ENCODE peak calls at places on chromosomes 13 and 19, in five cellular contexts. D, S, Q, W and N are unnamed samples.

GRCh38 chr13:50616101-50616500 is 227.4 kb downstream of the DLEU7 start:
- DNase-seq in D (no peak), Q (no peak), W (no peak), S (no peak), N (no peak)

GRCh38 chr13:29483211-29483610 is 112.3 kb downstream of the SLC7A1 start:
- DNase-seq in S (peak; percentile 82), W (peak; percentile 81), D (peak; percentile 51), Q (no peak), N (no peak)

GRCh38 chr13:26236306-26236705 is 14.2 kb upstream of the RNF6 start:
- DNase-seq in Q (no peak), W (no peak), S (no peak), D (no peak), N (no peak)

GRCh38 chr13:21736926-21737325 is 66.1 kb downstream of the FGF9 start:
- DNase-seq in W (no peak), D (no peak), Q (no peak), S (no peak), N (no peak)

GRCh38 chr19:49513746-49514118 is 1.3 kb downstream of the FCGRT start:
- DNase-seq in D (no peak), S (peak; percentile 39), W (no peak), Q (no peak), N (no peak)

GRCh38 chr13:113771709-113772331 is 12.8 kb downstream of the TMEM255B start:
- DNase-seq in D (no peak), W (no peak), S (no peak), Q (no peak), N (no peak)

GRCh38 chr19:8569066-8569761 is 8.0 kb downstream of the MYO1F start:
- DNase-seq in D (no peak), S (peak; percentile 16), W (no peak), Q (peak; percentile 50), N (no peak)

GRCh38 chr19:50745221-50745620 is 22.1 kb downstream of the CLEC11A start:
- DNase-seq in D (no peak), S (no peak), Q (no peak), W (no peak), N (no peak)

GRCh38 chr19:16285769-16286564 is 38.7 kb upstream of the KLF2 start:
- DNase-seq in W (no peak), Q (no peak), S (peak; percentile 41), D (peak; percentile 27), N (no peak)

GRCh38 chr19:16508546-16508945 is 12.4 kb downstream of the C19orf44 start:
- DNase-seq in Q (no peak), D (no peak), S (no peak), W (no peak), N (no peak)

GRCh38 chr13:81153478-81153877 is 812.6 kb upstream of the SPRY2 start:
- DNase-seq in S (no peak), W (no peak), D (no peak), Q (no peak), N (no peak)

GRCh38 chr19:42287017-42287825 is 14.7 kb upstream of the PRR19 start:
- DNase-seq in S (no peak), Q (no peak), W (peak; percentile 65), D (no peak), N (no peak)

GRCh38 chr13:30559274-30559673 is 58.4 kb upstream of the USPL1 start:
- DNase-seq in S (no peak), W (no peak), Q (no peak), D (no peak), N (no peak)

GRCh38 chr19:45901912-45902650 is at the start of gene MYPOP:
- DNase-seq in Q (peak; percentile 9), S (no peak), D (peak; percentile 21), W (no peak), N (no peak)

GRCh38 chr19:45900661-45901431 is 1.6 kb downstream of the MYPOP start:
- DNase-seq in S (no peak), Q (no peak), W (no peak), D (no peak), N (no peak)

GRCh38 chr19:45901432-45901903 is 945 bp downstream of the MYPOP start:
- DNase-seq in Q (peak; percentile 24), D (no peak), S (peak; percentile 64), W (peak; percentile 88), N (peak; percentile 28)

GRCh38 chr19:45905016-45905415 is 2.6 kb upstream of the MYPOP start:
- DNase-seq in D (no peak), W (no peak), S (no peak), Q (no peak), N (no peak)

GRCh38 chr19:45902651-45903625 is 525 bp upstream of the MYPOP start:
- DNase-seq in Q (peak; percentile 91), W (peak; percentile 100), S (peak; percentile 98), D (peak; percentile 96), N (peak; percentile 95)
- TF ChIP-seq POLR2A in Q (peak; percentile 80), W (peak; percentile 85), S (peak; percentile 3), D (peak; percentile 49), N (peak; percentile 44)

GRCh38 chr19:34904846-34905527 is 21.7 kb upstream of the ZNF30 start:
- DNase-seq in D (no peak), S (no peak), W (peak; percentile 77), Q (no peak), N (no peak)

GRCh38 chr19:34900245-34900644 is 26.5 kb upstream of the ZNF30 start:
- DNase-seq in Q (no peak), D (no peak), W (no peak), S (no peak), N (no peak)

GRCh38 chr19:34904521-34904845 is 22.2 kb upstream of the ZNF30 start:
- DNase-seq in W (no peak), Q (no peak), S (no peak), D (no peak), N (no peak)
- H3K27me3 ChIP-seq in W (peaks cover 11% of the 10 kb centered on the region), Q (peaks cover 35% of the 10 kb centered on the region), S (peaks cover 6% of the 10 kb centered on the region), D (no peaks in the 10 kb centered on the region), N (peaks cover 30% of the 10 kb centered on the region)

GRCh38 chr19:1010586-1011510 is 10.1 kb downstream of the TMEM259 start:
- DNase-seq in S (no peak), D (no peak), W (peak; percentile 82), Q (no peak), N (no peak)
- H3K4me3 ChIP-seq in S (no peak overlapping the region), D (no peak overlapping the region), W (no peak overlapping the region), Q (no peak overlapping the region), N (no peak overlapping the region)

GRCh38 chr19:40776966-40777794 is 867 bp upstream of the RAB4B start:
- DNase-seq in D (peak; percentile 93), S (peak; percentile 90), Q (peak; percentile 98), W (no peak), N (peak; percentile 83)

GRCh38 chr19:40776364-40776763 is 1.0 kb downstream of the MIA start:
- DNase-seq in W (no peak), S (no peak), D (no peak), Q (no peak), N (no peak)

GRCh38 chr19:40778865-40779284 is 828 bp downstream of the RAB4B start:
- DNase-seq in D (no peak), W (no peak), S (no peak), Q (no peak), N (no peak)

GRCh38 chr19:40778045-40778864 is at the start of gene RAB4B:
- DNase-seq in Q (peak; percentile 99), S (peak; percentile 100), W (peak; percentile 100), D (peak; percentile 100), N (peak; percentile 100)

DNA sequence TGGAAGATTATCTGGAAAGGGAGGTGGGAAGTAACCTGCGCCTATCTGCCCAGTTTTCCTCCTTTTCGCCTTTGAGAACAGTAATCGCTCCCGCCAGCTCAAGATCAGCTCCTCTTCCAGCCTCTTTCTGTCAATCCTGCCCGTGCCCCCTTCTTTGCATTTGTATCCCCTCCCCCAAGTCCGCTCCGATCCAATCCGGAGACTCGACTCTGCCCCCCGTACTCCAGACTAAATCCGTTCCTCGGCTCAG is 327 bp upstream of the RAB4B start:
- DNase-seq in S (no peak), Q (no peak), W (no peak), D (no peak), N (no peak)
- TF ChIP-seq POLR2A in S (no peak), Q (peak; percentile 88), W (peak; percentile 91), D (no peak), N (peak; percentile 76)

GRCh38 chr13:112063309-112063626 is 3.7 kb upstream of the SOX1 start:
- DNase-seq in Q (no peak), D (no peak), S (no peak), W (no peak), N (no peak)

GRCh38 chr13:112061367-112062046 is 5.4 kb upstream of the SOX1 start:
- DNase-seq in W (peak; percentile 69), Q (no peak), S (no peak), D (no peak), N (no peak)

GRCh38 chr13:112060899-112061366 is 6.0 kb upstream of the SOX1 start:
- DNase-seq in W (peak; percentile 64), S (no peak), D (no peak), Q (no peak), N (no peak)

GRCh38 chr13:112062619-112063308 is 4.2 kb upstream of the SOX1 start:
- DNase-seq in W (peak; percentile 82), Q (no peak), D (no peak), S (no peak), N (no peak)

GRCh38 chr13:112062047-112062618 is 4.8 kb upstream of the SOX1 start:
- DNase-seq in Q (no peak), D (no peak), W (peak; percentile 77), S (no peak), N (no peak)
- H3K27me3 ChIP-seq in Q (peaks cover 98% of the 10 kb centered on the region), D (peaks cover 5% of the 10 kb centered on the region), W (peaks cover 85% of the 10 kb centered on the region), S (peaks cover 18% of the 10 kb centered on the region), N (peaks cover 80% of the 10 kb centered on the region)

DNA sequence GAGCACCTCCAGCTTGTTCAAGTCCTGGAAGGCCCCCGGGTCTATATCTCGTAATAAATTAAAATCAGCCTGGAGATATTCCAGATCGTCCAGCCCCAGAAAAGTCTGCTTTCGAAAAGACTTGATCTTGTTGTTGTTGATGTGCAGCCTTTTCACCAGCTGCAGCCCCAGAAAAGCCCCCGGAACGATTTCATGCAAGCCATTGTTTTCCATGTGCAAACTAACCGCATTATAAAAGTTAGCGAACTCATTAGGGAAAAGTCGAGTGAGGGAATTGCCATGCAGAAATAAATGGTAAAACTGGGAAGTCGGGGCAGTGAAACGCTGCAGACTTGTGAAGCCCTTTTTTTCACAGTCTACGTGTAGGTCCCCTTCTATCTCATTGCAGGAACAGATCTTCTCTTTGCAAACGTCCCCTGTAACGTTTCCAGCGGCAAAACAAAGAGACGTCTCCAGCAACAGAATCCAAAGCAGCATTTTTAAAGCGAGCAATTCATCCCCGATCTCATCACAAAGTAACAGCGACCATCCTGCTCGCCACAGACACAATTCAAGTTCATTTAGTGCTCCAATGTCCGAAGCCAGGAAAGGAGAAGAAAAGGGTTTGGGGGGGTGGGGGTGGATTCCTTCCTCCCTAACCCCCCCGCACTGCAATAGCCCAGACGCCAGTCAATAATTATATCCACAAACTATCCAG is 1.1 kb downstream of the SLITRK1 start:
- DNase-seq in S (no peak), W (no peak), D (no peak), Q (no peak), N (no peak)
- H3K4me3 ChIP-seq in S (peak overlapping the region; percentile 35), W (no peak overlapping the region), D (no peak overlapping the region), Q (peak overlapping the region; percentile 31), N (no peak overlapping the region)

GRCh38 chr19:46717034-46717715 is at the start of gene PRKD2:
- DNase-seq in W (peak; percentile 100), Q (peak; percentile 89), S (peak; percentile 90), D (peak; percentile 86), N (peak; percentile 78)
- TF ChIP-seq POLR2A in W (peak; percentile 47), Q (peak; percentile 53), S (no peak), D (peak; percentile 19), N (peak; percentile 48)